ENCODE peak calls at places on chromosomes 13 and 19, in four cellular contexts. One of them, this sample, is unnamed.

GRCh38 chr13:73133536-73133935 is 74.7 kb downstream of the KLF5 start:
- DNase-seq in NCI-H446: no peak
- DNase-seq in mesenchymal stem cell: no peak
- DNase-seq in AG09309: no peak
- DNase-seq in this sample: no peak

GRCh38 chr19:56400485-56400884 is 3.6 kb upstream of the ZNF583 start:
- DNase-seq in NCI-H446: no peak
- DNase-seq in AG09309: no peak
- DNase-seq in mesenchymal stem cell: no peak
- DNase-seq in this sample: no peak

GRCh38 chr19:4730740-4731171 is 7.1 kb upstream of the DPP9 start:
- DNase-seq in mesenchymal stem cell: peak; percentile 22
- DNase-seq in NCI-H446: no peak
- DNase-seq in AG09309: no peak
- DNase-seq in this sample: no peak

GRCh38 chr19:39307233-39307821 is 11.1 kb downstream of the IFNL1 start:
- DNase-seq in mesenchymal stem cell: peak; percentile 19
- DNase-seq in AG09309: no peak
- DNase-seq in NCI-H446: no peak
- DNase-seq in this sample: no peak

GRCh38 chr13:113405481-113406300 is 41.8 kb upstream of the GRTP1 start:
- DNase-seq in NCI-H446: no peak
- DNase-seq in AG09309: no peak
- DNase-seq in mesenchymal stem cell: no peak
- DNase-seq in this sample: no peak

GRCh38 chr13:46053162-46054012 is 841 bp upstream of the ZC3H13 start:
- DNase-seq in mesenchymal stem cell: no peak
- DNase-seq in NCI-H446: no peak
- DNase-seq in AG09309: no peak
- DNase-seq in this sample: no peak

GRCh38 chr19:2273356-2274184 is 8.4 kb downstream of the PEAK3 start:
- DNase-seq in AG09309: no peak
- DNase-seq in NCI-H446: peak; percentile 25
- DNase-seq in mesenchymal stem cell: peak; percentile 77
- DNase-seq in this sample: peak; percentile 70

GRCh38 chr13:76884571-76885202 is 1.5 kb downstream of the KCTD12 start:
- DNase-seq in AG09309: no peak
- DNase-seq in mesenchymal stem cell: peak; percentile 59
- DNase-seq in NCI-H446: no peak
- DNase-seq in this sample: no peak

GRCh38 chr13:23447927-23448326 is 14.4 kb upstream of the SACS start:
- DNase-seq in AG09309: no peak
- DNase-seq in NCI-H446: no peak
- DNase-seq in mesenchymal stem cell: no peak
- DNase-seq in this sample: no peak

GRCh38 chr13:30861163-30861562 is 44.9 kb upstream of the MEDAG start:
- DNase-seq in AG09309: no peak
- DNase-seq in mesenchymal stem cell: no peak
- DNase-seq in NCI-H446: no peak
- DNase-seq in this sample: no peak

GRCh38 chr19:1438933-1439358 is 750 bp downstream of the RPS15 start:
- DNase-seq in mesenchymal stem cell: no peak
- DNase-seq in AG09309: no peak
- DNase-seq in NCI-H446: no peak
- DNase-seq in this sample: no peak

GRCh38 chr19:39083983-39084731 is at the start of gene ACP7:
- DNase-seq in AG09309: no peak
- DNase-seq in NCI-H446: no peak
- DNase-seq in mesenchymal stem cell: no peak
- DNase-seq in this sample: no peak

GRCh38 chr13:54799621-54800226 is 1771.1 kb downstream of the OLFM4 start:
- DNase-seq in mesenchymal stem cell: no peak
- DNase-seq in AG09309: no peak
- DNase-seq in NCI-H446: no peak
- DNase-seq in this sample: peak; percentile 64

GRCh38 chr19:29029271-29029670 is 183.7 kb downstream of the UQCRFS1 start:
- DNase-seq in AG09309: peak; percentile 5
- DNase-seq in NCI-H446: no peak
- DNase-seq in mesenchymal stem cell: no peak
- DNase-seq in this sample: no peak

GRCh38 chr19:28878862-28879566 is 333.9 kb downstream of the UQCRFS1 start:
- DNase-seq in NCI-H446: peak; percentile 47
- DNase-seq in mesenchymal stem cell: peak; percentile 34
- DNase-seq in AG09309: peak; percentile 41
- DNase-seq in this sample: peak; percentile 48

GRCh38 chr13:113585828-113586355 is 1.3 kb downstream of the TFDP1 start:
- DNase-seq in NCI-H446: no peak
- DNase-seq in AG09309: no peak
- DNase-seq in mesenchymal stem cell: no peak
- DNase-seq in this sample: peak; percentile 43

GRCh38 chr13:32212420-32212819 is 102.7 kb downstream of the ZAR1L start:
- DNase-seq in AG09309: peak; percentile 49
- DNase-seq in NCI-H446: no peak
- DNase-seq in mesenchymal stem cell: peak; percentile 77
- DNase-seq in this sample: no peak

GRCh38 chr13:101170306-101170705 is 246.0 kb downstream of the NALCN start:
- DNase-seq in NCI-H446: no peak
- DNase-seq in mesenchymal stem cell: no peak
- DNase-seq in AG09309: no peak
- DNase-seq in this sample: no peak

GRCh38 chr19:7998081-7998480 is 7.4 kb downstream of the ELAVL1 start:
- DNase-seq in AG09309: no peak
- DNase-seq in mesenchymal stem cell: no peak
- DNase-seq in NCI-H446: no peak
- DNase-seq in this sample: no peak

GRCh38 chr19:29876414-29876813 is 64.6 kb downstream of the CCNE1 start:
- DNase-seq in AG09309: no peak
- DNase-seq in NCI-H446: no peak
- DNase-seq in mesenchymal stem cell: no peak
- DNase-seq in this sample: no peak

GRCh38 chr13:109158383-109158782 is 529.0 kb downstream of the MYO16 start:
- DNase-seq in NCI-H446: no peak
- DNase-seq in AG09309: no peak
- DNase-seq in mesenchymal stem cell: no peak
- DNase-seq in this sample: no peak

GRCh38 chr13:27508802-27509201 is 58.4 kb upstream of the MTIF3 start:
- DNase-seq in mesenchymal stem cell: no peak
- DNase-seq in NCI-H446: no peak
- DNase-seq in AG09309: no peak
- DNase-seq in this sample: no peak

GRCh38 chr13:36251528-36251927 is 37.2 kb upstream of the SOHLH2 start:
- DNase-seq in mesenchymal stem cell: no peak
- DNase-seq in NCI-H446: no peak
- DNase-seq in AG09309: no peak
- DNase-seq in this sample: no peak

GRCh38 chr19:18479964-18480723 is 41.7 kb downstream of the ELL start:
- DNase-seq in AG09309: peak; percentile 49
- DNase-seq in mesenchymal stem cell: peak; percentile 92
- DNase-seq in NCI-H446: no peak
- DNase-seq in this sample: peak; percentile 89

GRCh38 chr19:1555802-1556638 is 12.1 kb downstream of the MEX3D start:
- DNase-seq in AG09309: no peak
- DNase-seq in NCI-H446: no peak
- DNase-seq in mesenchymal stem cell: no peak
- DNase-seq in this sample: no peak

GRCh38 chr19:6531956-6532243 is 1.1 kb downstream of the TNFSF9 start:
- DNase-seq in NCI-H446: no peak
- DNase-seq in mesenchymal stem cell: no peak
- DNase-seq in AG09309: no peak
- DNase-seq in this sample: no peak

GRCh38 chr19:45405435-45406164 is 731 bp upstream of the PPP1R13L start:
- DNase-seq in NCI-H446: peak; percentile 86
- DNase-seq in AG09309: peak; percentile 59
- DNase-seq in mesenchymal stem cell: peak; percentile 92
- DNase-seq in this sample: peak; percentile 92

GRCh38 chr13:110869805-110870706 is 44.8 kb downstream of the ANKRD10 start:
- DNase-seq in mesenchymal stem cell: peak; percentile 100
- DNase-seq in NCI-H446: no peak
- DNase-seq in AG09309: peak; percentile 99
- DNase-seq in this sample: peak; percentile 94

This sample was measured in left lung.